ENCODE peak calls at places on chromosomes 2 and 18, in eight cellular contexts. One of them, this sample, is unnamed.
A peak's percentile ranks its signal among the peaks of the same experiment; 100 is the strongest.

GRCh38 chr2:212259236-212259635 is 279.4 kb downstream of the ERBB4 start:
- DNase-seq in EL: no peak
- DNase-seq in T-helper 17 cell: no peak
- DNase-seq in WERI-Rb-1: no peak
- DNase-seq in psoas muscle: no peak
- DNase-seq in COR-L47: no peak
- DNase-seq in NCI-H2171 treated with DMSO at 0.1 percent for 48 hours: no peak
- DNase-seq in B cell: no peak
- DNase-seq in this sample: no peak

GRCh38 chr2:191927991-191928390 is 81.1 kb upstream of the CAVIN2 start:
- DNase-seq in EL: peak; percentile 21
- DNase-seq in T-helper 17 cell: no peak
- DNase-seq in WERI-Rb-1: no peak
- DNase-seq in psoas muscle: no peak
- DNase-seq in COR-L47: no peak
- DNase-seq in NCI-H2171 treated with DMSO at 0.1 percent for 48 hours: peak; percentile 23
- DNase-seq in B cell: no peak
- DNase-seq in this sample: peak; percentile 82

GRCh38 chr2:14427982-14428567 is 204.4 kb upstream of the LRATD1 start:
- DNase-seq in EL: peak; percentile 29
- DNase-seq in T-helper 17 cell: no peak
- DNase-seq in WERI-Rb-1: no peak
- DNase-seq in psoas muscle: no peak
- DNase-seq in COR-L47: no peak
- DNase-seq in NCI-H2171 treated with DMSO at 0.1 percent for 48 hours: no peak
- DNase-seq in B cell: no peak
- DNase-seq in this sample: no peak

GRCh38 chr2:118221952-118222594 is 133.8 kb downstream of the INSIG2 start:
- DNase-seq in EL: peak; percentile 55
- DNase-seq in T-helper 17 cell: peak; percentile 19
- DNase-seq in WERI-Rb-1: peak; percentile 22
- DNase-seq in psoas muscle: no peak
- DNase-seq in COR-L47: peak; percentile 45
- DNase-seq in NCI-H2171 treated with DMSO at 0.1 percent for 48 hours: peak; percentile 59
- DNase-seq in B cell: peak; percentile 48
- DNase-seq in this sample: peak; percentile 67

GRCh38 chr2:221353191-221353590 is 218.9 kb downstream of the EPHA4 start:
- DNase-seq in EL: no peak
- DNase-seq in T-helper 17 cell: no peak
- DNase-seq in WERI-Rb-1: no peak
- DNase-seq in psoas muscle: no peak
- DNase-seq in COR-L47: no peak
- DNase-seq in NCI-H2171 treated with DMSO at 0.1 percent for 48 hours: no peak
- DNase-seq in B cell: no peak
- DNase-seq in this sample: no peak

GRCh38 chr2:112821142-112821541 is 15.4 kb downstream of the IL1B start:
- DNase-seq in EL: no peak
- DNase-seq in T-helper 17 cell: no peak
- DNase-seq in WERI-Rb-1: no peak
- DNase-seq in psoas muscle: no peak
- DNase-seq in COR-L47: no peak
- DNase-seq in NCI-H2171 treated with DMSO at 0.1 percent for 48 hours: no peak
- DNase-seq in B cell: no peak
- DNase-seq in this sample: no peak

GRCh38 chr2:65660340-65660739 is 227.9 kb upstream of the SPRED2 start:
- DNase-seq in EL: peak; percentile 53
- DNase-seq in T-helper 17 cell: no peak
- DNase-seq in WERI-Rb-1: no peak
- DNase-seq in psoas muscle: no peak
- DNase-seq in COR-L47: no peak
- DNase-seq in NCI-H2171 treated with DMSO at 0.1 percent for 48 hours: no peak
- DNase-seq in B cell: no peak
- DNase-seq in this sample: no peak

GRCh38 chr2:43082111-43082877 is 144.1 kb downstream of the ZFP36L2 start:
- DNase-seq in EL: peak; percentile 89
- DNase-seq in T-helper 17 cell: no peak
- DNase-seq in WERI-Rb-1: peak; percentile 75
- DNase-seq in psoas muscle: peak; percentile 84
- DNase-seq in COR-L47: no peak
- DNase-seq in NCI-H2171 treated with DMSO at 0.1 percent for 48 hours: no peak
- DNase-seq in B cell: no peak
- DNase-seq in this sample: no peak

GRCh38 chr2:189304360-189304759 is 124.8 kb upstream of the COL5A2 start:
- DNase-seq in EL: no peak
- DNase-seq in T-helper 17 cell: peak; percentile 11
- DNase-seq in WERI-Rb-1: no peak
- DNase-seq in psoas muscle: no peak
- DNase-seq in COR-L47: no peak
- DNase-seq in NCI-H2171 treated with DMSO at 0.1 percent for 48 hours: no peak
- DNase-seq in B cell: no peak
- DNase-seq in this sample: no peak

GRCh38 chr18:21330122-21330701 is 88.2 kb downstream of the GREB1L start:
- DNase-seq in EL: peak; percentile 80
- DNase-seq in T-helper 17 cell: no peak
- DNase-seq in WERI-Rb-1: no peak
- DNase-seq in psoas muscle: no peak
- DNase-seq in COR-L47: no peak
- DNase-seq in NCI-H2171 treated with DMSO at 0.1 percent for 48 hours: no peak
- DNase-seq in B cell: no peak
- DNase-seq in this sample: peak; percentile 58

GRCh38 chr2:111221701-111222100 is 101.0 kb downstream of the BCL2L11 start:
- DNase-seq in EL: no peak
- DNase-seq in T-helper 17 cell: no peak
- DNase-seq in WERI-Rb-1: no peak
- DNase-seq in psoas muscle: no peak
- DNase-seq in COR-L47: no peak
- DNase-seq in NCI-H2171 treated with DMSO at 0.1 percent for 48 hours: no peak
- DNase-seq in B cell: peak; percentile 53
- DNase-seq in this sample: no peak

GRCh38 chr2:238821391-238821790 is 26.5 kb upstream of the TWIST2 start:
- DNase-seq in EL: peak; percentile 78
- DNase-seq in T-helper 17 cell: no peak
- DNase-seq in WERI-Rb-1: no peak
- DNase-seq in psoas muscle: no peak
- DNase-seq in COR-L47: no peak
- DNase-seq in NCI-H2171 treated with DMSO at 0.1 percent for 48 hours: no peak
- DNase-seq in B cell: no peak
- DNase-seq in this sample: no peak

GRCh38 chr2:148979919-148980277 is 58.6 kb upstream of the LYPD6B start:
- DNase-seq in EL: no peak
- DNase-seq in T-helper 17 cell: no peak
- DNase-seq in WERI-Rb-1: no peak
- DNase-seq in psoas muscle: no peak
- DNase-seq in COR-L47: no peak
- DNase-seq in NCI-H2171 treated with DMSO at 0.1 percent for 48 hours: no peak
- DNase-seq in B cell: no peak
- DNase-seq in this sample: peak; percentile 6

GRCh38 chr2:137802038-137802437 is 162.2 kb upstream of the HNMT start:
- DNase-seq in EL: no peak
- DNase-seq in T-helper 17 cell: no peak
- DNase-seq in WERI-Rb-1: no peak
- DNase-seq in psoas muscle: peak; percentile 46
- DNase-seq in COR-L47: no peak
- DNase-seq in NCI-H2171 treated with DMSO at 0.1 percent for 48 hours: no peak
- DNase-seq in B cell: no peak
- DNase-seq in this sample: no peak

GRCh38 chr18:42706029-42706608 is 409.4 kb downstream of the RIT2 start:
- DNase-seq in EL: no peak
- DNase-seq in T-helper 17 cell: no peak
- DNase-seq in WERI-Rb-1: no peak
- DNase-seq in psoas muscle: no peak
- DNase-seq in COR-L47: peak; percentile 43
- DNase-seq in NCI-H2171 treated with DMSO at 0.1 percent for 48 hours: peak; percentile 32
- DNase-seq in B cell: no peak
- DNase-seq in this sample: peak; percentile 97

GRCh38 chr2:97732436-97733340 is 19.3 kb downstream of the ZAP70 start:
- DNase-seq in EL: no peak
- DNase-seq in T-helper 17 cell: no peak
- DNase-seq in WERI-Rb-1: no peak
- DNase-seq in psoas muscle: no peak
- DNase-seq in COR-L47: no peak
- DNase-seq in NCI-H2171 treated with DMSO at 0.1 percent for 48 hours: no peak
- DNase-seq in B cell: peak; percentile 17
- DNase-seq in this sample: no peak

GRCh38 chr2:38246105-38246504 is 131.0 kb downstream of the ATL2 start:
- DNase-seq in EL: no peak
- DNase-seq in T-helper 17 cell: no peak
- DNase-seq in WERI-Rb-1: no peak
- DNase-seq in psoas muscle: no peak
- DNase-seq in COR-L47: no peak
- DNase-seq in NCI-H2171 treated with DMSO at 0.1 percent for 48 hours: no peak
- DNase-seq in B cell: no peak
- DNase-seq in this sample: no peak

GRCh38 chr2:208134928-208135586 is 5.4 kb upstream of the CRYGC start:
- DNase-seq in EL: no peak
- DNase-seq in T-helper 17 cell: no peak
- DNase-seq in WERI-Rb-1: peak; percentile 29
- DNase-seq in psoas muscle: no peak
- DNase-seq in COR-L47: no peak
- DNase-seq in NCI-H2171 treated with DMSO at 0.1 percent for 48 hours: no peak
- DNase-seq in B cell: no peak
- DNase-seq in this sample: no peak

GRCh38 chr18:11909081-11909410 is 929 bp upstream of the MPPE1 start:
- DNase-seq in EL: no peak
- DNase-seq in T-helper 17 cell: no peak
- DNase-seq in WERI-Rb-1: no peak
- DNase-seq in psoas muscle: no peak
- DNase-seq in COR-L47: no peak
- DNase-seq in NCI-H2171 treated with DMSO at 0.1 percent for 48 hours: peak; percentile 40
- DNase-seq in B cell: no peak
- DNase-seq in this sample: no peak

GRCh38 chr2:137951606-137952005 is 12.7 kb upstream of the HNMT start:
- DNase-seq in EL: peak; percentile 43
- DNase-seq in T-helper 17 cell: no peak
- DNase-seq in WERI-Rb-1: no peak
- DNase-seq in psoas muscle: no peak
- DNase-seq in COR-L47: no peak
- DNase-seq in NCI-H2171 treated with DMSO at 0.1 percent for 48 hours: no peak
- DNase-seq in B cell: no peak
- DNase-seq in this sample: no peak

GRCh38 chr18:43563780-43564179 is 286.5 kb upstream of the SYT4 start:
- DNase-seq in EL: peak; percentile 9
- DNase-seq in T-helper 17 cell: no peak
- DNase-seq in WERI-Rb-1: peak; percentile 47
- DNase-seq in psoas muscle: no peak
- DNase-seq in COR-L47: peak; percentile 70
- DNase-seq in NCI-H2171 treated with DMSO at 0.1 percent for 48 hours: peak; percentile 78
- DNase-seq in B cell: no peak
- DNase-seq in this sample: peak; percentile 92

GRCh38 chr2:46865181-46865970 is 50.2 kb downstream of the MCFD2 start:
- DNase-seq in EL: peak; percentile 41
- DNase-seq in T-helper 17 cell: no peak
- DNase-seq in WERI-Rb-1: no peak
- DNase-seq in psoas muscle: no peak
- DNase-seq in COR-L47: no peak
- DNase-seq in NCI-H2171 treated with DMSO at 0.1 percent for 48 hours: no peak
- DNase-seq in B cell: no peak
- DNase-seq in this sample: no peak

GRCh38 chr2:235050992-235051351 is 99.2 kb downstream of the SH3BP4 start:
- DNase-seq in EL: peak; percentile 96
- DNase-seq in T-helper 17 cell: no peak
- DNase-seq in WERI-Rb-1: peak; percentile 62
- DNase-seq in psoas muscle: peak; percentile 91
- DNase-seq in COR-L47: peak; percentile 90
- DNase-seq in NCI-H2171 treated with DMSO at 0.1 percent for 48 hours: peak; percentile 84
- DNase-seq in B cell: no peak
- DNase-seq in this sample: peak; percentile 97

GRCh38 chr2:168660859-168661258 is 141.6 kb upstream of the NOSTRIN start:
- DNase-seq in EL: no peak
- DNase-seq in T-helper 17 cell: no peak
- DNase-seq in WERI-Rb-1: peak; percentile 84
- DNase-seq in psoas muscle: no peak
- DNase-seq in COR-L47: no peak
- DNase-seq in NCI-H2171 treated with DMSO at 0.1 percent for 48 hours: peak; percentile 87
- DNase-seq in B cell: no peak
- DNase-seq in this sample: peak; percentile 82

GRCh38 chr2:79717364-79718007 is 204.6 kb downstream of the CTNNA2 start:
- DNase-seq in EL: peak; percentile 97
- DNase-seq in T-helper 17 cell: no peak
- DNase-seq in WERI-Rb-1: no peak
- DNase-seq in psoas muscle: peak; percentile 9
- DNase-seq in COR-L47: no peak
- DNase-seq in NCI-H2171 treated with DMSO at 0.1 percent for 48 hours: no peak
- DNase-seq in B cell: no peak
- DNase-seq in this sample: no peak

GRCh38 chr18:77001979-77002378 is 130.6 kb downstream of the MBP start:
- DNase-seq in EL: no peak
- DNase-seq in T-helper 17 cell: no peak
- DNase-seq in WERI-Rb-1: no peak
- DNase-seq in psoas muscle: no peak
- DNase-seq in COR-L47: no peak
- DNase-seq in NCI-H2171 treated with DMSO at 0.1 percent for 48 hours: no peak
- DNase-seq in B cell: no peak
- DNase-seq in this sample: peak; percentile 28

GRCh38 chr18:47260924-47261701 is 9.7 kb upstream of the SKOR2 start:
- DNase-seq in EL: no peak
- DNase-seq in T-helper 17 cell: no peak
- DNase-seq in WERI-Rb-1: peak; percentile 80
- DNase-seq in psoas muscle: no peak
- DNase-seq in COR-L47: no peak
- DNase-seq in NCI-H2171 treated with DMSO at 0.1 percent for 48 hours: no peak
- DNase-seq in B cell: no peak
- DNase-seq in this sample: no peak

GRCh38 chr2:48268671-48269070 is 261.3 kb upstream of the STON1 start:
- DNase-seq in EL: no peak
- DNase-seq in T-helper 17 cell: no peak
- DNase-seq in WERI-Rb-1: peak; percentile 89
- DNase-seq in psoas muscle: no peak
- DNase-seq in COR-L47: no peak
- DNase-seq in NCI-H2171 treated with DMSO at 0.1 percent for 48 hours: no peak
- DNase-seq in B cell: no peak
- DNase-seq in this sample: no peak

This sample was measured in NCI-H69.